ENCODE peak calls at places on chromosomes 4 and X, in nine cellular contexts. P is uterus, A is spleen, H is HCT116, W is ovary, R is A549, Z is lower leg skin, B is tibial nerve, O is transverse colon. F is an unnamed sample.

GRCh38 chr4:86934147-86934771 is 552 bp upstream of the AFF1 start:
- DNase-seq in P (no peak), A (no peak), H (no peak), W (no peak), R (no peak), Z (peak), B (peak), O (peak), F (no peak)

GRCh38 chrX:149487292-149487691 is 17.8 kb downstream of the IDS start:
- DNase-seq in P (no peak), A (no peak), H (no peak), W (no peak), R (peak), Z (peak), B (no peak), O (no peak), F (no peak)

GRCh38 chr4:169619518-169619957 is 840 bp upstream of the CLCN3 start:
- DNase-seq in P (peak), A (peak), H (peak), W (peak), R (peak), Z (no peak), B (peak), O (peak), F (no peak)

GRCh38 chr4:168129046-168129772 is 36.9 kb downstream of the ANXA10 start:
- DNase-seq in P (no peak), A (no peak), H (no peak), W (no peak), R (no peak), Z (no peak), B (no peak), O (no peak), F (no peak)

GRCh38 chrX:9626379-9626778 is 139.3 kb downstream of the GPR143 start:
- DNase-seq in P (no peak), A (no peak), H (no peak), W (no peak), R (no peak), Z (no peak), B (no peak), O (no peak), F (no peak)

GRCh38 chr4:83207497-83208105 is 77.0 kb downstream of the COQ2 start:
- DNase-seq in P (no peak), A (no peak), H (peak), W (no peak), R (peak), Z (no peak), B (no peak), O (peak), F (no peak)

GRCh38 chrX:45714864-45715263 is 514.2 kb upstream of the DIPK2B start:
- DNase-seq in P (no peak), A (no peak), H (peak), W (no peak), R (no peak), Z (no peak), B (no peak), O (peak), F (no peak)

GRCh38 chr4:38386654-38387188 is 277.3 kb upstream of the KLF3 start:
- DNase-seq in P (no peak), A (no peak), H (no peak), W (no peak), R (no peak), Z (no peak), B (no peak), O (no peak), F (no peak)

GRCh38 chr4:170700064-170700463 is 610.3 kb upstream of the AADAT start:
- DNase-seq in P (no peak), A (no peak), H (no peak), W (no peak), R (no peak), Z (no peak), B (no peak), O (no peak), F (no peak)

GRCh38 chrX:131332331-131332730 is 43.2 kb upstream of the IGSF1 start:
- DNase-seq in P (no peak), A (no peak), H (no peak), W (no peak), R (no peak), Z (no peak), B (no peak), O (no peak), F (no peak)

GRCh38 chr4:155973639-155974475 is 20.2 kb upstream of the CTSO start:
- DNase-seq in P (no peak), A (no peak), H (no peak), W (no peak), R (no peak), Z (no peak), B (no peak), O (no peak), F (no peak)

GRCh38 chr4:168388890-168389289 is 70.3 kb upstream of the DDX60 start:
- DNase-seq in P (no peak), A (no peak), H (no peak), W (no peak), R (no peak), Z (no peak), B (no peak), O (no peak), F (no peak)

GRCh38 chrX:142978130-142978684 is 47.5 kb upstream of the SPANXN4 start:
- DNase-seq in P (no peak), A (no peak), H (no peak), W (no peak), R (no peak), Z (no peak), B (no peak), O (no peak), F (no peak)

GRCh38 chrX:79231662-79232061 is 87.2 kb downstream of the GPR174 start:
- DNase-seq in P (no peak), A (peak), H (no peak), W (no peak), R (no peak), Z (no peak), B (no peak), O (no peak), F (no peak)

GRCh38 chr4:123055943-123056342 is 133.5 kb upstream of the NUDT6 start:
- DNase-seq in P (no peak), A (no peak), H (no peak), W (no peak), R (no peak), Z (no peak), B (no peak), O (no peak), F (no peak)

GRCh38 chrX:31931225-31931624 is 859.4 kb upstream of the FTHL17 start:
- DNase-seq in P (no peak), A (no peak), H (no peak), W (no peak), R (no peak), Z (no peak), B (no peak), O (no peak), F (no peak)

GRCh38 chr4:78766026-78766425 is 10.1 kb upstream of the BMP2K start:
- DNase-seq in P (no peak), A (no peak), H (no peak), W (no peak), R (no peak), Z (no peak), B (no peak), O (no peak), F (no peak)

GRCh38 chrX:52078133-52078532 is 9.2 kb upstream of the MAGED4B start:
- DNase-seq in P (no peak), A (no peak), H (no peak), W (no peak), R (no peak), Z (no peak), B (no peak), O (no peak), F (no peak)

DNA sequence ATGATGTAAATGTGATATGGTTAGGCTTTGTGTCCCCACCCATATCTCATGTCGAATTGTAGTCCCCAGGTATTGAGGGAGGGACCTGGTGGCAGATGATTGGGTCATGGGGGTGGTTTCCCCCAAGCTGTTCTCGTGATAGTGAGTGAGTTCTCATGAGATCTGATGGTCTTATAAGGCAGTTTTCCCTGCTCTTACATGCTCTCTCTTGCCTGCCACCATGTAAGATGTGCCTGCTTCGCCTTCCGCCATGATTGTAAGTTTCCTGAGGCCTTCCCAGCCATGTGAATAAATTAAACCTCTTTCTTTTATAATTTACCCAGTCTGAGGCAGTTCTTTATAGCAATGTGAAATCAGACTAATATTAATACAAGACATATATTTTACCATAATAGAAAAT is 23.9 kb downstream of the BLOC1S4 start:
- DNase-seq in P (no peak), A (no peak), H (no peak), W (no peak), R (no peak), Z (no peak), B (no peak), O (no peak), F (no peak)
- TF ChIP-seq POLR2A in P (no peak), A (no peak), H (no peak), W (no peak), R (no peak), Z (no peak), B (no peak), O (no peak), F (no peak)

DNA sequence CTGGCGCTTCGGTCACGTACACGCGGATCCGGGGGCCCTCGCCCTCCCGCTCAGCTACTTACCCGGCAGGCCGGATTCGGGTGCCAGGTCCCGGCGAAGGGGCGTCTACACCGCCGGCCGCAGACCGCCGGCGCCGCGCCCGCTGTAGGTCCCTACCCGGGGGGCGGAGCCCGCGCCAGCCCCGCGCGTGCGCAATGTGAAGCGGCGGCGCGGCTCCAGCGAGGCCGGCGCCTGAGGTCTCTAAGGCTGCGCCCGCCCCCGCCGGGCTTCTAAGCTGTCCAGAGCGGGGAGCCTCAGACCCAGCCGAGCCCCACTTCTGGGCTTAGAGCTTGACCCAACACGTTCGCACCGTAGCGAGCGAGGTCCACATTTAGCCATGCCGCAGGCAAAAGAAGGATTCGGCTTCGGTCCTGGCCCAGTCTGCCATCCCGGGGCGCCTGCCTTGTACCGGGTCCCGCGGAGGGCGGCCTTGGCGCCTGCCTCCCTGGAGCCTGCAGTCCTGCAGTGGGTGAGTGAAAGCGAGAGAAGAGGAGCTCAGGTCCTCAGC is at the start of gene ZNF518B:
- DNase-seq in P (peak), A (peak), H (peak), W (peak), R (peak), Z (peak), B (peak), O (peak), F (peak)
- TF ChIP-seq POLR2A in P (peak), A (no peak), H (peak), W (peak), R (peak), Z (no peak), B (no peak), O (no peak), F (no peak)

DNA sequence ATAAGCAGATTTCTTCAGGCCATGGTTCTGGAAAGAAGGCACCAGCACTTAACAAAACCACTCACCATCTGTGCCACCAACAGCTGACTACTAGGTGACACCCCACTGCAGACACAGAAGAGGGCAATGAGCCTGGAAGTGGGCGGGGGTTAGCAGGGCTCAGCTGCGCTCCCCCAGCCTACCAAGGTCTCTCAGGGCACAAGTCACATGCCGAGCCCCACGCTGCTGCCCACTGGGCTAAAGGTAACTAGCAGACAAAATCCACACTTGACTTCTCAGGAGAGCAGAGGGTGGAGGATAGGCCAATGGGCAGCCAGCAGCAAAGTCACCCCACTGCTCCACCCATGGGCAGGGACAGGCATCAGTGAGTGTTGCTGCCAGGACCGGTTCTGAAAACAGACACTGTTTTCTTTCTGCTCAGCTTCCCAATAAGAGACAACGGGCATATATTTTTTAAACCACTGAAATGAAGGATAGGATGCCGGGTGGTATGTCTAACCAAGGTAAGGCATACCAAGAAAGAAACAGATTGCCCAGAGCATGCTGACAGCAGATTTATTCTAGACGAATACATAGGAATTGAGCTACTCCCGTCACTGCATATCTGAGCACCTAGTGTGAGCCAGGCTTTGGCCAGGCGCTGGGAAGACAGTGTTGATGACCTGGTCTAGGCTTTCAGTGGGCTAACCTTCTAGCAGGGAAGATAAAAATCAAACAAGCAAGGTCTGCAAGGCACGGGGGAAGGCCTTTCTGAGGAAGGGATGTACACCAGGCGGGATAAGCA is 20.1 kb downstream of the ACSL1 start:
- DNase-seq in P (no peak), A (peak), H (no peak), W (peak), R (no peak), Z (peak), B (no peak), O (peak), F (no peak)
- TF ChIP-seq POLR2A in P (no peak), A (no peak), H (no peak), W (no peak), R (no peak), Z (no peak), B (no peak), O (peak), F (no peak)

GRCh38 chr4:163923092-163923491 is 428.6 kb downstream of the TMA16 start:
- DNase-seq in P (no peak), A (no peak), H (no peak), W (no peak), R (no peak), Z (no peak), B (no peak), O (no peak), F (no peak)
- TF ChIP-seq POLR2A in P (no peak), A (no peak), H (no peak), W (no peak), R (no peak), Z (no peak), B (no peak), O (no peak), F (no peak)

GRCh38 chr4:98148856-98149255 is 5.6 kb upstream of the STPG2 start:
- DNase-seq in P (no peak), A (no peak), H (no peak), W (no peak), R (no peak), Z (no peak), B (no peak), O (no peak), F (no peak)

GRCh38 chr4:98143001-98143899 is at the start of gene STPG2:
- DNase-seq in P (peak), A (peak), H (peak), W (peak), R (peak), Z (peak), B (peak), O (peak), F (peak)
- TF ChIP-seq POLR2A in P (no peak), A (no peak), H (peak), W (peak), R (peak), Z (no peak), B (peak), O (peak), F (peak)

GRCh38 chr4:119212251-119212963 is at the start of gene USP53:
- DNase-seq in P (peak), A (peak), H (peak), W (peak), R (peak), Z (peak), B (peak), O (peak), F (peak)

GRCh38 chr4:119210760-119211159 is 1.8 kb upstream of the USP53 start:
- DNase-seq in P (no peak), A (no peak), H (no peak), W (no peak), R (no peak), Z (no peak), B (no peak), O (no peak), F (no peak)

GRCh38 chr4:119209586-119209985 is 2.9 kb upstream of the USP53 start:
- DNase-seq in P (no peak), A (no peak), H (peak), W (no peak), R (no peak), Z (no peak), B (no peak), O (peak), F (no peak)

GRCh38 chr4:119211856-119212250 is 660 bp upstream of the USP53 start:
- DNase-seq in P (no peak), A (no peak), H (no peak), W (no peak), R (no peak), Z (no peak), B (no peak), O (no peak), F (no peak)

GRCh38 chr4:119212964-119213606 is 572 bp downstream of the USP53 start:
- DNase-seq in P (peak), A (peak), H (peak), W (peak), R (peak), Z (peak), B (peak), O (peak), F (peak)
- TF ChIP-seq POLR2A in P (peak), A (no peak), H (no peak), W (no peak), R (no peak), Z (no peak), B (no peak), O (no peak), F (no peak)

GRCh38 chrX:109596015-109596414 is 29.0 kb downstream of the KCNE5 start:
- DNase-seq in P (no peak), A (no peak), H (no peak), W (no peak), R (no peak), Z (no peak), B (no peak), O (no peak), F (no peak)

GRCh38 chrX:109600114-109600710 is 24.8 kb downstream of the KCNE5 start:
- DNase-seq in P (no peak), A (no peak), H (no peak), W (no peak), R (no peak), Z (no peak), B (no peak), O (no peak), F (no peak)

GRCh38 chrX:109601458-109601857 is 23.5 kb downstream of the KCNE5 start:
- DNase-seq in P (no peak), A (no peak), H (no peak), W (no peak), R (no peak), Z (no peak), B (no peak), O (no peak), F (no peak)
- TF ChIP-seq POLR2A in P (no peak), A (no peak), H (no peak), W (no peak), R (no peak), Z (no peak), B (no peak), O (no peak), F (no peak)

DNA sequence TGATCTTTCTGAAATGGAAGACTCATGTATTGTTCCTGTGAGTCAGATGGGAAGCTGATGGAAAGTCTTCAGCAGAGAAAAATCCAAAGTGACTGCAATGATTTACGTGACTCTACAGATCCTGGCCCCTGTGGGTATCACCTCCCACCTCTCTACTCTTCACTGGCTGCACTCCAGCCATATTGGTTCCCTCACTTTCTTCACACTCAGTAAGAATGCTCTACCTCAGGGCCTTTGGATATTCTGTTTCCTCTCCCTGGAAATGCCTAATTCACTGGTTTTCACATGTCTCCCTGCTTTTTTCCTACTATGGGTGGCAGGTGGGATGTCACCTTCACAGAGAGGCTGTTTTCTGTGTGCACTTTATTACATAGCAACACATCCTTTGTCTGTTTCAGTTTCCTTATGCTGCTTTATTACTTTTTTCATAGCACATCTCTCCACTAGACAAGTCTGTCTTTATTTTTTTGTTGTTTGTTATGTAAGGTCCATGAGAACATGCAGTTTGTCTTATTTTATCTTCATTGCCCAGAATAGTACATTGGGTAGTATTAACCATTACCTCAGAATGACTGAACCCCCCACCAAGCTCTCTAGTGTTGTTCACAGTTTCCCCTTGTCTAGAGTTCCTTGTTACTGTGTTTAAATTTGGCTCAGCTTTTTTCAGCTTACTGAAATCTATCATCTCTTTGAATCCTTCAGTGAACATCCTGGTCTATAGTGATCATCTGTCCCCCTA is 57.6 kb upstream of the CLNK start:
- DNase-seq in P (no peak), A (no peak), H (no peak), W (no peak), R (no peak), Z (no peak), B (no peak), O (no peak), F (no peak)
- TF ChIP-seq POLR2A in P (no peak), A (no peak), H (no peak), W (no peak), R (no peak), Z (no peak), B (no peak), O (no peak), F (no peak)

F was measured in GM12891.